ENCODE peak calls at places on chromosome 1, in eight cellular contexts. One of them, this sample, is unnamed. For H3K9me3, the result is how much of the 10 kb centered on the place peaks cover.

GRCh38 chr1:175802407-175803123 is 59.2 kb upstream of the TNR start:
- DNase-seq in lung: no peak
- DNase-seq in CD4-positive, alpha-beta T cell: no peak
- DNase-seq in BE2C: no peak
- DNase-seq in tibial nerve: no peak
- DNase-seq in heart right ventricle: no peak
- DNase-seq in neuronal stem cell: no peak
- DNase-seq in HepG2: no peak
- DNase-seq in this sample: no peak

GRCh38 chr1:175885247-175885646 is 141.9 kb upstream of the TNR start:
- DNase-seq in lung: no peak
- DNase-seq in heart right ventricle: no peak
- DNase-seq in HepG2: no peak
- DNase-seq in tibial nerve: no peak
- DNase-seq in CD4-positive, alpha-beta T cell: no peak
- DNase-seq in BE2C: no peak
- DNase-seq in neuronal stem cell: no peak
- DNase-seq in this sample: no peak

GRCh38 chr1:54857741-54858665 is 29.0 kb downstream of the DHCR24 start:
- DNase-seq in lung: no peak
- DNase-seq in BE2C: no peak
- DNase-seq in neuronal stem cell: no peak
- DNase-seq in CD4-positive, alpha-beta T cell: no peak
- DNase-seq in tibial nerve: no peak
- DNase-seq in HepG2: no peak
- DNase-seq in heart right ventricle: no peak
- DNase-seq in this sample: no peak

GRCh38 chr1:171433451-171433850 is 51.9 kb upstream of the PRRC2C start:
- DNase-seq in lung: no peak
- DNase-seq in neuronal stem cell: no peak
- DNase-seq in CD4-positive, alpha-beta T cell: no peak
- DNase-seq in HepG2: no peak
- DNase-seq in BE2C: no peak
- DNase-seq in heart right ventricle: no peak
- DNase-seq in tibial nerve: no peak
- DNase-seq in this sample: peak

GRCh38 chr1:184376359-184376758 is 10.5 kb upstream of the C1orf21 start:
- DNase-seq in HepG2: no peak
- DNase-seq in BE2C: no peak
- DNase-seq in CD4-positive, alpha-beta T cell: no peak
- DNase-seq in lung: no peak
- DNase-seq in tibial nerve: no peak
- DNase-seq in heart right ventricle: no peak
- DNase-seq in neuronal stem cell: no peak
- DNase-seq in this sample: no peak

GRCh38 chr1:182206628-182207239 is 145.2 kb upstream of the ZNF648 start:
- DNase-seq in BE2C: no peak
- DNase-seq in tibial nerve: peak
- DNase-seq in CD4-positive, alpha-beta T cell: no peak
- DNase-seq in lung: no peak
- DNase-seq in neuronal stem cell: no peak
- DNase-seq in heart right ventricle: peak
- DNase-seq in HepG2: no peak
- DNase-seq in this sample: no peak

GRCh38 chr1:113058861-113059441 is 14.0 kb upstream of the LRIG2 start:
- DNase-seq in neuronal stem cell: no peak
- DNase-seq in CD4-positive, alpha-beta T cell: no peak
- DNase-seq in BE2C: peak
- DNase-seq in lung: no peak
- DNase-seq in tibial nerve: no peak
- DNase-seq in heart right ventricle: no peak
- DNase-seq in HepG2: no peak
- DNase-seq in this sample: no peak

GRCh38 chr1:233614743-233615521 is 1.0 kb downstream of the KCNK1 start:
- DNase-seq in CD4-positive, alpha-beta T cell: no peak
- DNase-seq in tibial nerve: no peak
- DNase-seq in neuronal stem cell: no peak
- DNase-seq in lung: no peak
- DNase-seq in HepG2: no peak
- DNase-seq in heart right ventricle: no peak
- DNase-seq in BE2C: no peak
- DNase-seq in this sample: no peak

GRCh38 chr1:76625887-76626286 is 241.4 kb upstream of the ST6GALNAC5 start:
- DNase-seq in HepG2: no peak
- DNase-seq in BE2C: no peak
- DNase-seq in neuronal stem cell: no peak
- DNase-seq in CD4-positive, alpha-beta T cell: no peak
- DNase-seq in tibial nerve: no peak
- DNase-seq in lung: no peak
- DNase-seq in heart right ventricle: no peak
- DNase-seq in this sample: no peak

GRCh38 chr1:184362876-184363275 is 24.0 kb upstream of the C1orf21 start:
- DNase-seq in lung: no peak
- DNase-seq in CD4-positive, alpha-beta T cell: no peak
- DNase-seq in HepG2: no peak
- DNase-seq in tibial nerve: no peak
- DNase-seq in heart right ventricle: no peak
- DNase-seq in neuronal stem cell: no peak
- DNase-seq in BE2C: no peak
- DNase-seq in this sample: no peak

GRCh38 chr1:180252638-180253536 is 22.8 kb downstream of the LHX4 start:
- DNase-seq in BE2C: peak
- DNase-seq in tibial nerve: peak
- DNase-seq in lung: peak
- DNase-seq in neuronal stem cell: no peak
- DNase-seq in HepG2: peak
- DNase-seq in heart right ventricle: peak
- DNase-seq in CD4-positive, alpha-beta T cell: peak
- DNase-seq in this sample: peak

GRCh38 chr1:179883739-179884138 is 1.7 kb downstream of the TOR1AIP1 start:
- DNase-seq in BE2C: no peak
- DNase-seq in lung: no peak
- DNase-seq in neuronal stem cell: no peak
- DNase-seq in tibial nerve: no peak
- DNase-seq in CD4-positive, alpha-beta T cell: peak
- DNase-seq in HepG2: peak
- DNase-seq in heart right ventricle: no peak
- DNase-seq in this sample: no peak

GRCh38 chr1:118246646-118247045 is 61.6 kb upstream of the SPAG17 start:
- DNase-seq in neuronal stem cell: no peak
- DNase-seq in HepG2: no peak
- DNase-seq in BE2C: no peak
- DNase-seq in CD4-positive, alpha-beta T cell: no peak
- DNase-seq in heart right ventricle: no peak
- DNase-seq in tibial nerve: no peak
- DNase-seq in lung: no peak
- DNase-seq in this sample: no peak

GRCh38 chr1:218488986-218489385 is 143.8 kb downstream of the TGFB2 start:
- DNase-seq in tibial nerve: no peak
- DNase-seq in lung: no peak
- DNase-seq in HepG2: no peak
- DNase-seq in heart right ventricle: no peak
- DNase-seq in BE2C: no peak
- DNase-seq in CD4-positive, alpha-beta T cell: no peak
- DNase-seq in neuronal stem cell: no peak
- DNase-seq in this sample: peak

GRCh38 chr1:7549277-7549676 is 221.8 kb upstream of the VAMP3 start:
- DNase-seq in tibial nerve: no peak
- DNase-seq in lung: peak
- DNase-seq in BE2C: no peak
- DNase-seq in neuronal stem cell: no peak
- DNase-seq in heart right ventricle: no peak
- DNase-seq in HepG2: no peak
- DNase-seq in CD4-positive, alpha-beta T cell: no peak
- DNase-seq in this sample: peak

DNA sequence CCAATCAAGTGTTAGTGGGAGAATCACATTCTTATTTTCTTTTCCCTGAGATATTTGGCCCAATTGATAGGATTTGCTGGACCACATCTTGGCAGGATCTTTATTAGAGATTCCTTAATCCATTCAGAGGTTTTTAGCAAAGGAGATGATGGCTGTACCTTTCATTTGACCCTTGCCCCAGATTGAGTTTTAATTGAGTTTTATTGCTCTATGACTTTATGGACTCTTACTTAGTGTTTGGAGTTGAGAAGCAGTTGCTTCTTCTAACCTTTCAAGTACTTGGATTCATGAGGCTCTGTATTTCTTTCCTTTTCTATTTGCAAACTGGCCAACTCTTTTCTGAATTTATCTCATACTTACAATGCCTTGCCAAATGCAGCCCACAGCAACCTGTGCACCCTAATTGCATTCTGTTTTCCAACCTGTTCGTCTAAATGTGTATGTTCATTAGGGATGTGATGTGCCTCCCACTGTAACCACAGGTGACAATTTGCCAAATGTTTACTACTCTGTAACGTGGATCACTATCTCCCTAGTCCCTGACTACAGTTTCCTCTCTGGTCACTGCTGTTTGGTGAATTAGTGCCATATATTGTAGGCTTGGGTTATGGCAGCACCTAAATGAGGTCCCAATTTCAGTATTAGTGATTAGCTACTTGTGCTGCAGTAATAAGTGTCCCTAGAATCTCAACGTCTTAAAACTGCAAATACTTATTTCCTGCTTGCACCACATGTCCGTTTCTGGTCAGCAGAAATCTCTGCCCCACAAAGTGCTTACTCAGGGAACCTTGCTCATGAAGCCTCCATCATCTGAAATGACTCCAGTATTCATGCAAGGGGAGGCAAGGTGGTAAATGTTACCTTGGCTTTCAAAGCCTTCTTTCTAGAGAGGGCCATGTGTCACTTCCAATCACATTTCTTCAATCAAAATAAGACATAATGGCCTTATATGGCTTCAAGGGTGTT is 274.5 kb upstream of the KAZN start:
- DNase-seq in heart right ventricle: no peak
- DNase-seq in lung: no peak
- DNase-seq in HepG2: no peak
- DNase-seq in CD4-positive, alpha-beta T cell: no peak
- DNase-seq in tibial nerve: no peak
- DNase-seq in neuronal stem cell: no peak
- DNase-seq in BE2C: no peak
- DNase-seq in this sample: no peak
- H3K9me3 ChIP-seq in heart right ventricle: under half
- H3K9me3 ChIP-seq in lung: under half
- H3K9me3 ChIP-seq in HepG2: under half
- H3K9me3 ChIP-seq in CD4-positive, alpha-beta T cell: under half
- H3K9me3 ChIP-seq in tibial nerve: under half
- H3K9me3 ChIP-seq in neuronal stem cell: under half
- H3K9me3 ChIP-seq in BE2C: under half
- H3K9me3 ChIP-seq in this sample: under half

GRCh38 chr1:199218533-199218932 is 579.7 kb downstream of the PTPRC start:
- DNase-seq in lung: no peak
- DNase-seq in BE2C: no peak
- DNase-seq in tibial nerve: no peak
- DNase-seq in CD4-positive, alpha-beta T cell: no peak
- DNase-seq in heart right ventricle: no peak
- DNase-seq in neuronal stem cell: no peak
- DNase-seq in HepG2: no peak
- DNase-seq in this sample: no peak
- H3K9me3 ChIP-seq in lung: under half
- H3K9me3 ChIP-seq in BE2C: under half
- H3K9me3 ChIP-seq in tibial nerve: under half
- H3K9me3 ChIP-seq in CD4-positive, alpha-beta T cell: under half
- H3K9me3 ChIP-seq in heart right ventricle: under half
- H3K9me3 ChIP-seq in neuronal stem cell: under half
- H3K9me3 ChIP-seq in HepG2: under half
- H3K9me3 ChIP-seq in this sample: under half

DNA sequence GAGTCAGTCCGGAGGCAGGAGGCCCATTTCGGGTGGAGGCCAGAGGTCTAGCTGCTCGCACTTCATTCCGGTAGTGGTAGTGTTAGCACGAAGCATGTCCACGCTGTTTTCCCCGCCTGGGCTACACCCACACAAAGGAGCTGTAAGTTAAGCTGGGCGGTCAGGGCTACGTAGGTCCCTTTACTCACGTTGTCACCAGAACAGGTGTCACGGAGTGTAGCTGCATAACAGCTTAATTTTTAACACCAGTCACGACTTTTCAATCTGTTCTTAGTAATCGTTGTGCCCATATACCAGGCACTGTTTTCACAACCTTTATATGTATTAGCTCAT is 15.6 kb downstream of the HLX start:
- DNase-seq in BE2C: no peak
- DNase-seq in heart right ventricle: no peak
- DNase-seq in tibial nerve: no peak
- DNase-seq in HepG2: no peak
- DNase-seq in lung: no peak
- DNase-seq in neuronal stem cell: no peak
- DNase-seq in CD4-positive, alpha-beta T cell: no peak
- DNase-seq in this sample: no peak
- H3K9me3 ChIP-seq in BE2C: under half
- H3K9me3 ChIP-seq in heart right ventricle: under half
- H3K9me3 ChIP-seq in tibial nerve: under half
- H3K9me3 ChIP-seq in HepG2: under half
- H3K9me3 ChIP-seq in lung: under half
- H3K9me3 ChIP-seq in neuronal stem cell: under half
- H3K9me3 ChIP-seq in CD4-positive, alpha-beta T cell: under half
- H3K9me3 ChIP-seq in this sample: under half

GRCh38 chr1:40469327-40469726 is 7.8 kb upstream of the ZFP69 start:
- DNase-seq in BE2C: no peak
- DNase-seq in neuronal stem cell: no peak
- DNase-seq in CD4-positive, alpha-beta T cell: no peak
- DNase-seq in lung: no peak
- DNase-seq in heart right ventricle: no peak
- DNase-seq in HepG2: no peak
- DNase-seq in tibial nerve: no peak
- DNase-seq in this sample: no peak
- H3K9me3 ChIP-seq in BE2C: under half
- H3K9me3 ChIP-seq in neuronal stem cell: under half
- H3K9me3 ChIP-seq in CD4-positive, alpha-beta T cell: half or more
- H3K9me3 ChIP-seq in lung: under half
- H3K9me3 ChIP-seq in heart right ventricle: half or more
- H3K9me3 ChIP-seq in HepG2: half or more
- H3K9me3 ChIP-seq in tibial nerve: half or more
- H3K9me3 ChIP-seq in this sample: half or more

GRCh38 chr1:33497410-33497809 is 25.0 kb downstream of the ZSCAN20 start:
- DNase-seq in CD4-positive, alpha-beta T cell: no peak
- DNase-seq in neuronal stem cell: no peak
- DNase-seq in tibial nerve: no peak
- DNase-seq in HepG2: peak
- DNase-seq in lung: no peak
- DNase-seq in BE2C: no peak
- DNase-seq in heart right ventricle: no peak
- DNase-seq in this sample: no peak
- H3K9me3 ChIP-seq in CD4-positive, alpha-beta T cell: under half
- H3K9me3 ChIP-seq in neuronal stem cell: under half
- H3K9me3 ChIP-seq in tibial nerve: under half
- H3K9me3 ChIP-seq in HepG2: under half
- H3K9me3 ChIP-seq in lung: half or more
- H3K9me3 ChIP-seq in BE2C: under half
- H3K9me3 ChIP-seq in heart right ventricle: half or more
- H3K9me3 ChIP-seq in this sample: under half

This sample was measured in SJSA1.